ENCODE peak calls at places on chromosomes 6 and 20, in four cellular contexts. M is upper lobe of right lung, P is breast epithelium, L is transverse colon. O is an unnamed sample.

GRCh38 chr6:39432311-39433025 is 110.0 kb upstream of the KCNK16 start:
- DNase-seq in M (no peak), P (no peak), L (no peak), O (no peak)

GRCh38 chr6:6564154-6564553 is 24.4 kb upstream of the LY86 start:
- DNase-seq in M (no peak), P (no peak), L (no peak), O (no peak)

GRCh38 chr6:15522026-15522425 is 140.8 kb downstream of the DTNBP1 start:
- DNase-seq in M (peak; percentile 48), P (no peak), L (no peak), O (no peak)

GRCh38 chr6:122389704-122390103 is 9.7 kb upstream of the HSF2 start:
- DNase-seq in M (no peak), P (no peak), L (no peak), O (no peak)

GRCh38 chr6:149905911-149906371 is 8.0 kb upstream of the RAET1E start:
- DNase-seq in M (peak; percentile 41), P (no peak), L (no peak), O (no peak)

GRCh38 chr6:106745824-106746610 is 116.6 kb downstream of the QRSL1 start:
- DNase-seq in M (no peak), P (no peak), L (no peak), O (no peak)

GRCh38 chr6:14068133-14068532 is 49.4 kb upstream of the CD83 start:
- DNase-seq in M (no peak), P (no peak), L (no peak), O (no peak)

GRCh38 chr6:70310063-70310694 is 7.3 kb upstream of the COL9A1 start:
- DNase-seq in M (no peak), P (no peak), L (no peak), O (no peak)

DNA sequence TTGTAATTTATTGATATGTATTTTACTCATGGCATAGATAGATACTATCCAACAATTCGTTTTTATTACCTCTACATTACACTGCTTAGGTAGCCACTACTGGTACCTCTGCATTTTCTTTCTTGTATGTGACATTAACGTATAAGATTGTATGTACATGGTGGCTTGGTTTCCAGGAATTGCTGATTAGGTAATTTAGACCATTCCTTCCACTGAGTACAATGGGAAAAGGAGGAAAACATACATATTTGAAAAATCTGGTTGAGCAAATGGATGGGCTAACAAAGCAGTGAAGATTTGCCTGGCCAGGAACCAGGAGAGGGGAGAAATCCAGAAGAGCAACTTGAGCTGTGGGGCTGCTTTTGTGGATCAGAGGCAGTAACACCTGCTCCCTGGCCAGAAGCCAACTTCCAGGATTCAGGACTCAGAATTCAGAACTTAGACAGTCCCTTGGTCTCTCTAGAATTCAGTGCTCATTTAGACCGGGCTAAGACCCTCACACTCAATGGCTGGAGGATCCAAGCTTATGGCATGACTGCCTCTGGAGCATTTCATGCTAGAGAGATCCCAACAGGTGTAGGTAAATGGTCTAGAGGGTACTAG is 17.9 kb upstream of the MICB start:
- DNase-seq in M (no peak), P (no peak), L (no peak), O (no peak)
- H3K27ac ChIP-seq in M (no peak overlapping the region), P (no peak overlapping the region), L (no peak overlapping the region), O (no peak overlapping the region)

DNA sequence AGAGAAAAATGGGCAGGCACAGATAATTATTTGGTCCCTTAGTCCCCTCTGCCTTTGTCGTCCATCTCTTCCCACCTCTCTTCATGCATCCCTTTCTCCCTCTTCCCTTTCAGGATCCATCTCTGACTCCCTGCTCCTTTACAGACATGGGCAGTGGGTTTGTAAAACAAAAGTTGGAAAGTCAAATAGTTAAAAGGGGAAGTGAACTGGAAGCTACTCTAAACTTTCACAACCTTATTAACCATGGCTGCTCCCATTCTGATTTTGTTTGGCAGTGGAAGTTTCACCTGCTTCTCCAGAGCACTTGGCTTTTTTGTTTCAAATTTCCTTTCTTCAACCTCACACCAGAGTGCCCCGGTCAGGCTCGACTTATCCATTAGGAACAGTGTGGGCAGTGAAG is 1.2 kb downstream of the HLA-DQA2 start:
- DNase-seq in M (no peak), P (no peak), L (no peak), O (no peak)
- H3K27ac ChIP-seq in M (no peak overlapping the region), P (no peak overlapping the region), L (no peak overlapping the region), O (no peak overlapping the region)

GRCh38 chr6:28542440-28543293 is 17.0 kb downstream of the GPX5 start:
- DNase-seq in M (peak; percentile 82), P (no peak), L (peak; percentile 58), O (no peak)
- H3K27ac ChIP-seq in M (no peak overlapping the region), P (no peak overlapping the region), L (no peak overlapping the region), O (no peak overlapping the region)

DNA sequence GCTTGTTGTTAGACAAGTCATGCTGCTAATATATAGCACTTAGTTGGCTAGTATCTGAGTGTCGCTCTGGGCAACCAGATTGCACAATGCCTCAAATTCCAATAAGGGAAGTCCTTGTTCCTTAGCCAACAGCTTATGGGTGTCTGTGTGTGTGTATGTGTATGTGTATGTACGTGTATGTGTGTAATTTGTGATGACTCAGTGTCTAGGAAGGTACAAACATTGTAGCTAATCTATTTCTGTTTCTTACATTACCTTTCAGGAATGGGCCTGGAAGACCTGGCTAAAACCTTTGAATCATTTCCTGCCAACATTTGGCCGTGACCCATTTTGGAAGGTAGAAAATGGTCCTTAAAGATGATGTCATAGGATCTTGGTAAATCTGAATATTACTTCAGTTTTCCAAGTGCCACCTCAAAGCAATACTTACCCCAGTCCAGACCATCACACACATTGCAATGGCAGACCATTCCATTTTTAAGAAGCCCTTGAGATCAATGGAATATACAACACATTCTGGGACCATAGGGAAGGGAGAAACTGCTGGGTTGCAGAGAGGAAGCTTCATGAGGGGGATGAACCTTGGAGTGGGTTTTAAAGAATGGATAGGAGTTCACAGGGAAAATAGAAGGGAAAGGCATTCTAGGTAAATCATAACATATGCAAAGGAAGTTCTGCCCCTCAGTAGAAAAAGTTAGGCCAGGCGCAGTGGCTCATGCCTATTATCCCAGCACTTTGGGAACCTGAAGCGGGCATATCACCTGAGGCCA is 25.1 kb downstream of the NEDD9 start:
- DNase-seq in M (no peak), P (peak; percentile 93), L (peak; percentile 71), O (no peak)
- H3K27ac ChIP-seq in M (peak overlapping the region; percentile 70), P (peak overlapping the region; percentile 82), L (peak overlapping the region; percentile 56), O (no peak overlapping the region)

DNA sequence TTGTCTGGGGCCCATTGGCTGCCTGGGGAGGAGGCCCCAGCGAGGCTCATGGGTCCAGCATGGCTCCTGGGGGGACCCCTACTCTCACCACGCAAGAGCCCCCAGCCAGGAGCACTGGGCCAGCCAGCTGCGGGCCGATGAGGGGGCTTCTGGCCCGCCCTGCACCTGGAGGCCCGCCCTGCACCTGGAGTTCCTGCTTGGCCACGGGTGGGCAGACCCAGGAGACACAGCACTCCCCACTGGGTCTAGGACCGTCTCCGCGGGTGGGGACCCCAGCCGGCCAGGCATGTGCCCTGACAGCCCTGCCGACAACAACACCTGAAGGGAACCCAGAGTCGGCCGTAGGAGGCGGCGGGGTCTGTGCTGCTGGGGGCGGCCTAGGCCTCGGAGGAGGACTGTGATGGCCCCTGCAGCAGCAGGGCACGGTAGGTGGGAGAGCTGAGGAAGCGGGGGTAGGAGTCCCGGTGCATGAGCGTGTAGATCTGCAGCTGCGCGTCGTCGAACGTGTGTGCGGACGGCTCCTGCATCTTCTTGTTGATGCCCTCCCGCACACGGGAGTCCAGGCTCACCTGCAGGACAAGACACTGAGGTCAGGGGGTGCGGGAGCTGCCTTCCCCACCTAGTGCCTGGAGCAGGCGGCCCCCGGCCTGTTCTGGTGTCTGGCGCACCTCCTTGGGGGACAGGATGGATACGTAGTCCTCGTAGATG is 5.7 kb downstream of the RGS19 start:
- DNase-seq in M (no peak), P (no peak), L (no peak), O (no peak)
- H3K27ac ChIP-seq in M (no peak overlapping the region), P (no peak overlapping the region), L (no peak overlapping the region), O (no peak overlapping the region)

GRCh38 chr6:88472731-88473130 is 306.6 kb upstream of the CNR1 start:
- DNase-seq in M (no peak), P (no peak), L (no peak), O (no peak)
- H3K27ac ChIP-seq in M (no peak overlapping the region), P (no peak overlapping the region), L (no peak overlapping the region), O (no peak overlapping the region)